ENCODE peak calls at places on chromosomes 13 and 19, in six cellular contexts. D is endothelial cell of umbilical vein; W is sigmoid colon; Q is mammary epithelial cell; M is right cardiac atrium; Y is effector memory CD4-positive, alpha-beta T cell. Z is an unnamed sample.

GRCh38 chr13:110212529-110212928 is 94.4 kb downstream of the COL4A1 start:
- DNase-seq in D (no peak), W (no peak), Q (no peak), M (no peak), Y (no peak), Z (no peak)

GRCh38 chr19:54266133-54266532 is 9.1 kb upstream of the LILRB5 start:
- DNase-seq in D (peak; percentile 70), W (peak; percentile 76), Q (peak; percentile 40), M (peak; percentile 79), Y (peak; percentile 17), Z (no peak)

GRCh38 chr13:102197193-102197592 is 204.7 kb downstream of the FGF14 start:
- DNase-seq in D (no peak), W (no peak), Q (peak; percentile 30), M (no peak), Y (no peak), Z (no peak)

GRCh38 chr13:43132228-43132627 is 108.8 kb downstream of the DNAJC15 start:
- DNase-seq in D (peak; percentile 16), W (no peak), Q (peak; percentile 66), M (no peak), Y (no peak), Z (no peak)

GRCh38 chr19:869245-870177 is 10.0 kb downstream of the CFD start:
- DNase-seq in D (peak; percentile 88), W (peak; percentile 96), Q (peak; percentile 51), M (peak; percentile 87), Y (no peak), Z (no peak)

GRCh38 chr19:3475449-3475848 is 4.9 kb downstream of the SMIM24 start:
- DNase-seq in D (no peak), W (no peak), Q (no peak), M (no peak), Y (no peak), Z (no peak)

GRCh38 chr19:3095375-3096191 is 1.4 kb downstream of the GNA11 start:
- DNase-seq in D (no peak), W (no peak), Q (peak; percentile 36), M (peak; percentile 72), Y (peak; percentile 67), Z (no peak)

GRCh38 chr19:19552811-19553210 is 14.7 kb downstream of the CILP2 start:
- DNase-seq in D (no peak), W (no peak), Q (no peak), M (no peak), Y (no peak), Z (no peak)

GRCh38 chr19:40424637-40425449 is 949 bp downstream of the SERTAD1 start:
- DNase-seq in D (peak; percentile 32), W (no peak), Q (no peak), M (peak; percentile 18), Y (no peak), Z (no peak)

GRCh38 chr19:54903303-54903702 is 2.6 kb upstream of the NCR1 start:
- DNase-seq in D (no peak), W (no peak), Q (no peak), M (no peak), Y (no peak), Z (no peak)

GRCh38 chr13:29522044-29522685 is 73.3 kb downstream of the SLC7A1 start:
- DNase-seq in D (no peak), W (no peak), Q (no peak), M (no peak), Y (no peak), Z (no peak)

GRCh38 chr13:32669030-32669646 is 82.9 kb downstream of the PDS5B start:
- DNase-seq in D (peak; percentile 61), W (no peak), Q (peak; percentile 12), M (no peak), Y (no peak), Z (no peak)

GRCh38 chr13:77136902-77137420 is 110.0 kb upstream of the FBXL3 start:
- DNase-seq in D (no peak), W (no peak), Q (peak; percentile 20), M (no peak), Y (no peak), Z (no peak)

GRCh38 chr13:74306496-74306895 is 172.3 kb upstream of the KLF12 start:
- DNase-seq in D (peak; percentile 17), W (no peak), Q (no peak), M (no peak), Y (no peak), Z (no peak)

GRCh38 chr19:36482876-36483275 is 6.5 kb downstream of the ZNF566 start:
- DNase-seq in D (no peak), W (no peak), Q (peak; percentile 82), M (no peak), Y (no peak), Z (no peak)

GRCh38 chr19:55676384-55676783 is 1.4 kb downstream of the EPN1 start:
- DNase-seq in D (no peak), W (no peak), Q (peak; percentile 11), M (peak; percentile 42), Y (no peak), Z (no peak)

GRCh38 chr13:94464771-94465170 is 14.7 kb downstream of the DCT start:
- DNase-seq in D (no peak), W (no peak), Q (no peak), M (no peak), Y (no peak), Z (no peak)

GRCh38 chr13:38418286-38418685 is 68.6 kb downstream of the UFM1 start:
- DNase-seq in D (no peak), W (no peak), Q (peak; percentile 16), M (no peak), Y (no peak), Z (no peak)

GRCh38 chr13:50995870-50996269 is 86.3 kb downstream of the RNASEH2B start:
- DNase-seq in D (no peak), W (no peak), Q (no peak), M (no peak), Y (no peak), Z (no peak)

GRCh38 chr13:27147530-27148170 is 24.0 kb downstream of the USP12 start:
- DNase-seq in D (no peak), W (no peak), Q (peak; percentile 15), M (no peak), Y (no peak), Z (no peak)

GRCh38 chr13:111880185-111880584 is 186.8 kb upstream of the SOX1 start:
- DNase-seq in D (no peak), W (no peak), Q (no peak), M (no peak), Y (no peak), Z (no peak)

GRCh38 chr13:113620036-113620435 is 35.5 kb downstream of the TFDP1 start:
- DNase-seq in D (no peak), W (peak; percentile 51), Q (no peak), M (no peak), Y (no peak), Z (no peak)

GRCh38 chr19:48509467-48510194 is 2.0 kb downstream of the LMTK3 start:
- DNase-seq in D (no peak), W (no peak), Q (no peak), M (peak; percentile 27), Y (no peak), Z (no peak)

GRCh38 chr19:47521473-47522180 is 6.8 kb upstream of the NAPA start:
- DNase-seq in D (no peak), W (no peak), Q (no peak), M (no peak), Y (no peak), Z (no peak)

GRCh38 chr13:51804295-51805172 is 571 bp upstream of the DHRS12 start:
- DNase-seq in D (no peak), W (peak; percentile 75), Q (no peak), M (peak; percentile 77), Y (peak; percentile 24), Z (no peak)

GRCh38 chr13:45879666-45880065 is 28.1 kb upstream of the SIAH3 start:
- DNase-seq in D (peak; percentile 17), W (no peak), Q (peak; percentile 60), M (peak; percentile 52), Y (no peak), Z (no peak)

DNA sequence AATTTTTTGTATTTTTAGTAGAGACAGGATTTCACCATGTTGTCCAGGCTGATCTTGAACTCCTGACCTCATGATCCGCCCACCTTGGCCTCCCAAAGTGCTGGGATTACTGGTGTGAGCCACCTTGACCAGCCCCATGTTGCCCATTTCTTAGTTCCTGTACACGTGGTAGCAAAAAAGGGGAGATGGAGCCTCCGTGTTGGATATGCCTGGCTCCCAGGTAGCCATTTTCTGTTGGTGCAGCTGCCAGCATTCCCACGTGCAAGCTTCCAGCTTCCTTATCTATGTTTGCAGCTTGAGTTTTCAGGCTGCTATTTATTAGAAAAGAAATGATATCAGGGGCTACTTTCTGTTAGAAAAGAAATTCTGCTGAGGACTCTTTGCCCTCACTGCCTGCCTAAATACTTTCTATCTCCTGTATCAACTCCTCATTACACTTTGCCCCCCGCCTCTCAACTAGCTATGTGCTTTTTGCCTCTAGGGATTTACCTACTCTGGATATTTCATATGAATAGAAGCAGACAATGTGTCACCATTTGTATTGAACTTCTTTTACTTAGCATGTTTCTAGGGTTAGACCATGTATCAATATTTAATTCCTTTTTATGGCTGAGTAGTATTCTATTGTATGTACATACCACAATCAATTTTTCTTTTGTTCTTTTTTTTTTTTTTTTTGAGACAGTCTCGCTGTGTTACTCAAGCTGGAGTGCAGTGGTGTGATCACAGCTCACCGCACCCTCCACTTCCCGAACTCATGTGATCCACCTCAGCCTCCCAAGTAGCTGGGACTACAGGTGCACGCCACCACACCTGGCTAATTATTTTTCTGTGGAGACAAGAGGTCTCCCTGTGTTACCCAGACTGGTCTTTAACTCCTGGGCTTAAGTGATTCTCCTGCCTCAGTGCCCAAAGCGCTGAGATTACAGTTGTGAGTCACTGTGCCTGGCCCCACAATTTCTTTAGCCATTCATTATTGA is 3.3 kb upstream of the TMED1 start:
- DNase-seq in D (no peak), W (no peak), Q (no peak), M (no peak), Y (no peak), Z (no peak)
- H3K4me1 ChIP-seq in D (peaks cover 9% of the 10 kb centered on the region), W (peaks cover 11% of the 10 kb centered on the region), Q (peaks cover 17% of the 10 kb centered on the region), M (peaks cover 3% of the 10 kb centered on the region), Y (peaks cover 7% of the 10 kb centered on the region), Z (peaks cover 20% of the 10 kb centered on the region)

DNA sequence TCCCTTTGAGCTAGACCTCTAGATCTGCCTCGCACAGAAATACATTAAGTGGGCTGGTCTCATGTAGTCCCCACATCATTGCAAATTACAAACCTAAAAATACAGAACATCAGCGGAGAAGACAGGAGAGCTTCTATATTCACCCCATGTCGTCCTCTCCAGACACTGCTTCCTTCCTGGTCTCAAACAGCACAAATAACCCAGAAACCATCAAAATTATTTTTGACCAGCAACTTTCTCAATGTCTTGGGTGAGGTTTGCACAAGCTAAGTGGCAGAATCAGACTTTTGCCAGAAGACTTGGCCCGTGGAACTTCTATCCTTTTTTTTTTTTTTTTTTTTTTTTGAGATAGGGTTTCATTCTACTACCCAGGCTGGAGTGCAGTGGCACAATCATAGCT is 28.2 kb downstream of the CLEC17A start:
- DNase-seq in D (no peak), W (no peak), Q (no peak), M (no peak), Y (no peak), Z (no peak)
- H3K4me1 ChIP-seq in D (no peaks in the 10 kb centered on the region), W (no peaks in the 10 kb centered on the region), Q (no peaks in the 10 kb centered on the region), M (no peaks in the 10 kb centered on the region), Y (no peaks in the 10 kb centered on the region), Z (no peaks in the 10 kb centered on the region)

GRCh38 chr19:38557205-38557799 is 60.5 kb downstream of the MAP4K1 start:
- DNase-seq in D (no peak), W (no peak), Q (no peak), M (no peak), Y (no peak), Z (no peak)
- H3K4me1 ChIP-seq in D (no peaks in the 10 kb centered on the region), W (no peaks in the 10 kb centered on the region), Q (peaks cover 19% of the 10 kb centered on the region), M (no peaks in the 10 kb centered on the region), Y (peaks cover 12% of the 10 kb centered on the region), Z (peaks cover 10% of the 10 kb centered on the region)

DNA sequence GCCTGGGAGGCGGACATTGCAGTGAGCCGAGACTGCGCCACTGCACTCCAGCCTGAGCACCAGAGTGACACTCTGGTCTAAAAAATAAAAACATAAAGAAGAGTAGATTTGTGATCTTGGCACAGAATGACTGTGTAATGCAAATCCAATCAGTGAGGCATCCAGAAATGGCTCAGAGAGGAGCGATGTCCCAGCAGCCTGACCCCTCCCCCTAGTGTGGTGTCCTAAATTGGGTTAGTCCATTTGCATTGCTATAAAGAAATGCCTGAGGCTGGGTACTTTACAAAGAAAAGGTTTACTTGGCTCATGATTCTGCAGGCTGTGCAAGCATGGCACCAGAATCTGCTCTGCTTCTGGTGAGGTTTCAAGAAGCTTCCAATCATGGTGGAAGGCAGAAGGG is 59.1 kb upstream of the ZNF30 start:
- DNase-seq in D (no peak), W (no peak), Q (no peak), M (no peak), Y (no peak), Z (no peak)
- H3K4me1 ChIP-seq in D (no peaks in the 10 kb centered on the region), W (no peaks in the 10 kb centered on the region), Q (no peaks in the 10 kb centered on the region), M (no peaks in the 10 kb centered on the region), Y (no peaks in the 10 kb centered on the region), Z (no peaks in the 10 kb centered on the region)

Z was measured in esophagus squamous epithelium.